ENCODE peak calls at places on chromosomes 3 and 15, in eight cellular contexts. Q, P, V, H, D, J, S and B are unnamed samples.

GRCh38 chr3:128714887-128715496 is 11.0 kb upstream of the RAB7A start:
- DNase-seq in Q (no peak), P (no peak), V (no peak), H (no peak), D (no peak), J (peak; percentile 43), S (no peak), B (no peak)

GRCh38 chr15:55588818-55589122 is 625 bp upstream of the PYGO1 start:
- DNase-seq in Q (no peak), P (no peak), V (no peak), H (no peak), D (no peak), J (no peak), S (no peak), B (no peak)

GRCh38 chr3:190048831-190049541 is 71.7 kb downstream of the P3H2 start:
- DNase-seq in Q (no peak), P (no peak), V (no peak), H (peak; percentile 69), D (no peak), J (no peak), S (no peak), B (no peak)

GRCh38 chr15:57150066-57150865 is 226.0 kb upstream of the CGNL1 start:
- DNase-seq in Q (no peak), P (no peak), V (no peak), H (peak; percentile 22), D (no peak), J (no peak), S (no peak), B (no peak)

GRCh38 chr3:58021072-58021959 is 13.1 kb downstream of the FLNB start:
- DNase-seq in Q (no peak), P (no peak), V (no peak), H (no peak), D (no peak), J (no peak), S (no peak), B (peak; percentile 65)

GRCh38 chr3:143014921-143015320 is 13.6 kb downstream of the U2SURP start:
- DNase-seq in Q (no peak), P (no peak), V (no peak), H (no peak), D (no peak), J (no peak), S (no peak), B (no peak)

GRCh38 chr15:99592135-99592845 is 26.5 kb downstream of the MEF2A start:
- DNase-seq in Q (no peak), P (no peak), V (no peak), H (peak; percentile 56), D (no peak), J (no peak), S (no peak), B (no peak)

GRCh38 chr15:60096157-60096556 is 92.0 kb downstream of the FOXB1 start:
- DNase-seq in Q (no peak), P (no peak), V (no peak), H (peak; percentile 62), D (no peak), J (no peak), S (no peak), B (no peak)

GRCh38 chr3:18134386-18135082 is 290.6 kb downstream of the SATB1 start:
- DNase-seq in Q (no peak), P (no peak), V (no peak), H (peak; percentile 77), D (no peak), J (no peak), S (no peak), B (no peak)

GRCh38 chr3:72597756-72598195 is 250.5 kb downstream of the SHQ1 start:
- DNase-seq in Q (no peak), P (no peak), V (no peak), H (no peak), D (peak; percentile 20), J (peak; percentile 4), S (no peak), B (no peak)

GRCh38 chr3:54713031-54713430 is 214.8 kb downstream of the LRTM1 start:
- DNase-seq in Q (no peak), P (no peak), V (no peak), H (no peak), D (no peak), J (no peak), S (no peak), B (no peak)

GRCh38 chr3:31925271-31925630 is 55.8 kb downstream of the OSBPL10 start:
- DNase-seq in Q (no peak), P (no peak), V (no peak), H (no peak), D (no peak), J (peak; percentile 20), S (no peak), B (no peak)

GRCh38 chr3:87359807-87360206 is 83.4 kb upstream of the POU1F1 start:
- DNase-seq in Q (no peak), P (no peak), V (no peak), H (no peak), D (no peak), J (no peak), S (no peak), B (no peak)

GRCh38 chr15:32030795-32031194 is 480 bp downstream of the CHRNA7 start:
- DNase-seq in Q (no peak), P (no peak), V (no peak), H (no peak), D (no peak), J (no peak), S (peak; percentile 18), B (no peak)

GRCh38 chr3:96814581-96815567 is at the start of gene EPHA6:
- DNase-seq in Q (no peak), P (no peak), V (no peak), H (no peak), D (no peak), J (no peak), S (peak; percentile 14), B (no peak)

GRCh38 chr3:32945136-32945535 is 6.3 kb upstream of the CCR4 start:
- DNase-seq in Q (no peak), P (no peak), V (no peak), H (peak; percentile 49), D (no peak), J (no peak), S (no peak), B (no peak)

GRCh38 chr15:73570355-73571032 is 62.7 kb downstream of the NPTN start:
- DNase-seq in Q (no peak), P (no peak), V (no peak), H (no peak), D (no peak), J (peak; percentile 20), S (no peak), B (no peak)

GRCh38 chr3:115321396-115321795 is 174.3 kb upstream of the ZBTB20 start:
- DNase-seq in Q (no peak), P (no peak), V (no peak), H (peak; percentile 58), D (no peak), J (no peak), S (no peak), B (peak; percentile 86)

GRCh38 chr15:64636541-64636940 is 138.8 kb downstream of the RBPMS2 start:
- DNase-seq in Q (no peak), P (no peak), V (no peak), H (no peak), D (no peak), J (no peak), S (no peak), B (no peak)

GRCh38 chr15:93382196-93382820 is 293.3 kb upstream of the RGMA start:
- DNase-seq in Q (no peak), P (no peak), V (no peak), H (no peak), D (peak; percentile 80), J (no peak), S (no peak), B (peak; percentile 86)

GRCh38 chr3:41159581-41160189 is 39.6 kb upstream of the CTNNB1 start:
- DNase-seq in Q (no peak), P (no peak), V (no peak), H (no peak), D (no peak), J (no peak), S (no peak), B (no peak)